ENCODE peak calls at places on chromosomes 16 and 17, in seven cellular contexts. One of them, this sample, is unnamed. For H3K27me3, the result is how much of the 10 kb centered on the place peaks cover.

GRCh38 chr16:32116080-32116479 is 137.0 kb upstream of the TP53TG3D start:
- DNase-seq in PC-9: no peak
- DNase-seq in left ventricle myocardium inferior: peak
- DNase-seq in brain microvascular endothelial cell: no peak
- DNase-seq in CD8-positive, alpha-beta memory T cell: peak
- DNase-seq in DND-41: peak
- DNase-seq in cardiac muscle cell: no peak
- DNase-seq in this sample: no peak

GRCh38 chr16:1119766-1120611 is 23.9 kb upstream of the C1QTNF8 start:
- DNase-seq in CD8-positive, alpha-beta memory T cell: no peak
- DNase-seq in PC-9: peak
- DNase-seq in DND-41: no peak
- DNase-seq in left ventricle myocardium inferior: no peak
- DNase-seq in cardiac muscle cell: no peak
- DNase-seq in brain microvascular endothelial cell: no peak
- DNase-seq in this sample: no peak

GRCh38 chr16:75591001-75591852 is 25.0 kb downstream of the GABARAPL2 start:
- DNase-seq in left ventricle myocardium inferior: peak
- DNase-seq in cardiac muscle cell: peak
- DNase-seq in CD8-positive, alpha-beta memory T cell: no peak
- DNase-seq in brain microvascular endothelial cell: peak
- DNase-seq in PC-9: no peak
- DNase-seq in DND-41: no peak
- DNase-seq in this sample: no peak

GRCh38 chr17:21370430-21370829 is 5.7 kb upstream of the KCNJ12 start:
- DNase-seq in CD8-positive, alpha-beta memory T cell: no peak
- DNase-seq in DND-41: no peak
- DNase-seq in PC-9: no peak
- DNase-seq in cardiac muscle cell: peak
- DNase-seq in left ventricle myocardium inferior: peak
- DNase-seq in brain microvascular endothelial cell: no peak
- DNase-seq in this sample: no peak

GRCh38 chr17:9132944-9133610 is 111.8 kb downstream of the NTN1 start:
- DNase-seq in left ventricle myocardium inferior: no peak
- DNase-seq in CD8-positive, alpha-beta memory T cell: no peak
- DNase-seq in cardiac muscle cell: no peak
- DNase-seq in PC-9: no peak
- DNase-seq in DND-41: no peak
- DNase-seq in brain microvascular endothelial cell: no peak
- DNase-seq in this sample: no peak

GRCh38 chr16:1793578-1794220 is at the start of gene IGFALS:
- DNase-seq in left ventricle myocardium inferior: no peak
- DNase-seq in cardiac muscle cell: no peak
- DNase-seq in CD8-positive, alpha-beta memory T cell: no peak
- DNase-seq in PC-9: no peak
- DNase-seq in DND-41: no peak
- DNase-seq in brain microvascular endothelial cell: no peak
- DNase-seq in this sample: no peak

GRCh38 chr16:83574388-83574787 is 233.4 kb upstream of the HSBP1 start:
- DNase-seq in left ventricle myocardium inferior: no peak
- DNase-seq in PC-9: no peak
- DNase-seq in DND-41: no peak
- DNase-seq in CD8-positive, alpha-beta memory T cell: no peak
- DNase-seq in cardiac muscle cell: no peak
- DNase-seq in brain microvascular endothelial cell: peak
- DNase-seq in this sample: no peak

GRCh38 chr16:89720520-89720858 is 209 bp downstream of the VPS9D1 start:
- DNase-seq in cardiac muscle cell: peak
- DNase-seq in PC-9: peak
- DNase-seq in DND-41: no peak
- DNase-seq in CD8-positive, alpha-beta memory T cell: no peak
- DNase-seq in left ventricle myocardium inferior: peak
- DNase-seq in brain microvascular endothelial cell: no peak
- DNase-seq in this sample: peak

GRCh38 chr17:38685485-38685884 is 10.7 kb upstream of the EPOP start:
- DNase-seq in CD8-positive, alpha-beta memory T cell: no peak
- DNase-seq in PC-9: no peak
- DNase-seq in brain microvascular endothelial cell: no peak
- DNase-seq in left ventricle myocardium inferior: peak
- DNase-seq in cardiac muscle cell: no peak
- DNase-seq in DND-41: no peak
- DNase-seq in this sample: no peak

GRCh38 chr16:70158261-70158939 is 15.2 kb upstream of the CLEC18C start:
- DNase-seq in cardiac muscle cell: no peak
- DNase-seq in DND-41: no peak
- DNase-seq in brain microvascular endothelial cell: no peak
- DNase-seq in PC-9: no peak
- DNase-seq in left ventricle myocardium inferior: no peak
- DNase-seq in CD8-positive, alpha-beta memory T cell: peak
- DNase-seq in this sample: no peak

GRCh38 chr17:80474933-80475915 is 1.2 kb downstream of the NPTX1 start:
- DNase-seq in DND-41: no peak
- DNase-seq in PC-9: peak
- DNase-seq in left ventricle myocardium inferior: no peak
- DNase-seq in brain microvascular endothelial cell: no peak
- DNase-seq in CD8-positive, alpha-beta memory T cell: no peak
- DNase-seq in cardiac muscle cell: no peak
- DNase-seq in this sample: no peak

GRCh38 chr17:41559548-41559947 is 12.3 kb downstream of the KRT9 start:
- DNase-seq in left ventricle myocardium inferior: no peak
- DNase-seq in DND-41: no peak
- DNase-seq in PC-9: no peak
- DNase-seq in brain microvascular endothelial cell: peak
- DNase-seq in cardiac muscle cell: no peak
- DNase-seq in CD8-positive, alpha-beta memory T cell: no peak
- DNase-seq in this sample: no peak

GRCh38 chr16:24943471-24943870 is 71.7 kb downstream of the ARHGAP17 start:
- DNase-seq in CD8-positive, alpha-beta memory T cell: no peak
- DNase-seq in PC-9: no peak
- DNase-seq in brain microvascular endothelial cell: no peak
- DNase-seq in left ventricle myocardium inferior: no peak
- DNase-seq in cardiac muscle cell: no peak
- DNase-seq in DND-41: no peak
- DNase-seq in this sample: no peak

GRCh38 chr17:50219345-50219744 is 17.9 kb upstream of the COL1A1 start:
- DNase-seq in PC-9: peak
- DNase-seq in CD8-positive, alpha-beta memory T cell: no peak
- DNase-seq in cardiac muscle cell: no peak
- DNase-seq in DND-41: no peak
- DNase-seq in brain microvascular endothelial cell: peak
- DNase-seq in left ventricle myocardium inferior: no peak
- DNase-seq in this sample: no peak

GRCh38 chr17:31722251-31723056 is 136.6 kb downstream of the COPRS start:
- DNase-seq in CD8-positive, alpha-beta memory T cell: no peak
- DNase-seq in cardiac muscle cell: no peak
- DNase-seq in PC-9: no peak
- DNase-seq in left ventricle myocardium inferior: no peak
- DNase-seq in DND-41: no peak
- DNase-seq in brain microvascular endothelial cell: peak
- DNase-seq in this sample: peak

GRCh38 chr16:79628501-79628975 is 28.0 kb upstream of the MAF start:
- DNase-seq in left ventricle myocardium inferior: no peak
- DNase-seq in PC-9: no peak
- DNase-seq in DND-41: no peak
- DNase-seq in brain microvascular endothelial cell: peak
- DNase-seq in CD8-positive, alpha-beta memory T cell: peak
- DNase-seq in cardiac muscle cell: no peak
- DNase-seq in this sample: peak

GRCh38 chr16:87854053-87854906 is 15.0 kb downstream of the SLC7A5 start:
- DNase-seq in left ventricle myocardium inferior: no peak
- DNase-seq in DND-41: no peak
- DNase-seq in PC-9: peak
- DNase-seq in cardiac muscle cell: no peak
- DNase-seq in brain microvascular endothelial cell: no peak
- DNase-seq in CD8-positive, alpha-beta memory T cell: peak
- DNase-seq in this sample: no peak

GRCh38 chr17:18362509-18363020 is 785 bp downstream of the SHMT1 start:
- DNase-seq in PC-9: peak
- DNase-seq in cardiac muscle cell: peak
- DNase-seq in brain microvascular endothelial cell: no peak
- DNase-seq in CD8-positive, alpha-beta memory T cell: no peak
- DNase-seq in left ventricle myocardium inferior: peak
- DNase-seq in DND-41: peak
- DNase-seq in this sample: no peak

GRCh38 chr17:1492249-1493206 is at the start of gene MYO1C:
- DNase-seq in cardiac muscle cell: no peak
- DNase-seq in CD8-positive, alpha-beta memory T cell: no peak
- DNase-seq in left ventricle myocardium inferior: peak
- DNase-seq in PC-9: no peak
- DNase-seq in brain microvascular endothelial cell: no peak
- DNase-seq in DND-41: no peak
- DNase-seq in this sample: no peak

GRCh38 chr16:66703359-66704215 is 7.0 kb upstream of the CMTM4 start:
- DNase-seq in left ventricle myocardium inferior: no peak
- DNase-seq in PC-9: no peak
- DNase-seq in DND-41: no peak
- DNase-seq in brain microvascular endothelial cell: no peak
- DNase-seq in cardiac muscle cell: no peak
- DNase-seq in CD8-positive, alpha-beta memory T cell: no peak
- DNase-seq in this sample: no peak

GRCh38 chr17:37045271-37045946 is 96.7 kb downstream of the AATF start:
- DNase-seq in CD8-positive, alpha-beta memory T cell: no peak
- DNase-seq in brain microvascular endothelial cell: no peak
- DNase-seq in DND-41: no peak
- DNase-seq in PC-9: no peak
- DNase-seq in left ventricle myocardium inferior: no peak
- DNase-seq in cardiac muscle cell: peak
- DNase-seq in this sample: no peak

GRCh38 chr17:45857977-45858708 is 13.5 kb downstream of the SPPL2C start:
- DNase-seq in brain microvascular endothelial cell: peak
- DNase-seq in PC-9: peak
- DNase-seq in CD8-positive, alpha-beta memory T cell: no peak
- DNase-seq in cardiac muscle cell: peak
- DNase-seq in left ventricle myocardium inferior: no peak
- DNase-seq in DND-41: peak
- DNase-seq in this sample: no peak

GRCh38 chr16:11639925-11640899 is 28.0 kb upstream of the SNN start:
- DNase-seq in CD8-positive, alpha-beta memory T cell: no peak
- DNase-seq in cardiac muscle cell: peak
- DNase-seq in brain microvascular endothelial cell: peak
- DNase-seq in left ventricle myocardium inferior: peak
- DNase-seq in DND-41: no peak
- DNase-seq in PC-9: peak
- DNase-seq in this sample: peak

GRCh38 chr17:35973333-35974260 is 7.7 kb downstream of the CCL16 start:
- DNase-seq in cardiac muscle cell: no peak
- DNase-seq in left ventricle myocardium inferior: no peak
- DNase-seq in brain microvascular endothelial cell: peak
- DNase-seq in PC-9: no peak
- DNase-seq in DND-41: no peak
- DNase-seq in CD8-positive, alpha-beta memory T cell: no peak
- DNase-seq in this sample: no peak

DNA sequence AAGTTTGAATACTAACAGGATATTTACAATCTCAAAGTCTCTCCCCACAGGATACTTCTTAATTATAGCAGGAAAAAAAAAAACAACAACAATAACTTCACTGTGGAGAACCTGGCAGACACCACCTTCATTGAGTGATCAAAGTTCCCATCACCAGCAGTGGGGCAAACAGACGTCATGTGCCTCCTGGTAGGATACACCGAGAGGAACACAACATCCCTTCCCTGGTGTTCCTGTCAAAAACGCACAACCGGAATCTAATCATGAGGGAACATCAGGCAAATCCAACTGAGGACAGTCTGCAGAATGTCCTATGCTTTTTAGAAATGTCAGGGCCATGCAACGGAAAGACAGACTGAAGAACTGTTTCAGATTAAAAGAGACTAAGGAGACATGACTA is 80.0 kb downstream of the ZFHX3 start:
- DNase-seq in CD8-positive, alpha-beta memory T cell: no peak
- DNase-seq in cardiac muscle cell: no peak
- DNase-seq in PC-9: no peak
- DNase-seq in left ventricle myocardium inferior: no peak
- DNase-seq in DND-41: no peak
- DNase-seq in brain microvascular endothelial cell: no peak
- DNase-seq in this sample: no peak
- H3K27ac ChIP-seq in CD8-positive, alpha-beta memory T cell: no peak
- H3K27ac ChIP-seq in cardiac muscle cell: no peak
- H3K27ac ChIP-seq in PC-9: no peak
- H3K27ac ChIP-seq in left ventricle myocardium inferior: no peak
- H3K27ac ChIP-seq in DND-41: no peak
- H3K27ac ChIP-seq in brain microvascular endothelial cell: no peak
- H3K27ac ChIP-seq in this sample: no peak

GRCh38 chr16:57591086-57591869 is 37.2 kb upstream of the ADGRG1 start:
- DNase-seq in DND-41: peak
- DNase-seq in brain microvascular endothelial cell: peak
- DNase-seq in PC-9: peak
- DNase-seq in CD8-positive, alpha-beta memory T cell: peak
- DNase-seq in left ventricle myocardium inferior: peak
- DNase-seq in cardiac muscle cell: peak
- DNase-seq in this sample: peak
- H3K4me3 ChIP-seq in DND-41: no peak
- H3K4me3 ChIP-seq in brain microvascular endothelial cell: peak
- H3K4me3 ChIP-seq in PC-9: no peak
- H3K4me3 ChIP-seq in CD8-positive, alpha-beta memory T cell: no peak
- H3K4me3 ChIP-seq in left ventricle myocardium inferior: no peak
- H3K4me3 ChIP-seq in cardiac muscle cell: no peak
- H3K4me3 ChIP-seq in this sample: no peak

DNA sequence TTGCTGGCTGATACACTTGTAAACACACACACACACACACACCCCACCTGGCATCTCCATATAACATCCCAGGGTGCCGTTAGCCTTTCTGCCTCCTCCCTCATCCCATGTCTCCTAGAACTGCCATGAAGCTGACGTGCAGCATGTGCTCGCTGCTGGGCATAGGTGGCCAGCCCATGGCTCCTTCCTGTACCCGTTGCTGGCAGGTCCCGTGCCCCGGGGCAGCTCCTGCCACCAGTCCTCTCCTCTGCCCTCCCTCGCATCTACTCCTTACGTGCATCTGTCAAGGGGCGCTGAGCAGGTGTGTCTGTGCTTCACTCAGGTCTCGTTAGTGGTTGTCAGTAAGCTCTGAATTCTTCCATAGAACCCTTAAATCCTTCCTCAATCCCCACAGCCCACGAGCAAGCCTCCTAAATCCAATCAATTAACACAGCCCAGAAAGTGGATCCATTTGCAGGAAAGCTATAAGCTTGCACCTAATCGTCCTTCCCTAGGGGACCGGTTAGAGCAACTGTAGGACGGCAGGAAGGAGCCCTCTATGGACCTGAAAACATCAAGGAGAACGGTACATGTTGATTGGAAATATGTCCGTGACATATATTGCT is 218.1 kb upstream of the FOXF1 start:
- DNase-seq in CD8-positive, alpha-beta memory T cell: no peak
- DNase-seq in cardiac muscle cell: no peak
- DNase-seq in DND-41: no peak
- DNase-seq in brain microvascular endothelial cell: no peak
- DNase-seq in left ventricle myocardium inferior: no peak
- DNase-seq in PC-9: no peak
- DNase-seq in this sample: no peak
- H3K27me3 ChIP-seq in CD8-positive, alpha-beta memory T cell: under half
- H3K27me3 ChIP-seq in cardiac muscle cell: half or more
- H3K27me3 ChIP-seq in DND-41: under half
- H3K27me3 ChIP-seq in brain microvascular endothelial cell: half or more
- H3K27me3 ChIP-seq in left ventricle myocardium inferior: half or more
- H3K27me3 ChIP-seq in PC-9: half or more
- H3K27me3 ChIP-seq in this sample: under half

DNA sequence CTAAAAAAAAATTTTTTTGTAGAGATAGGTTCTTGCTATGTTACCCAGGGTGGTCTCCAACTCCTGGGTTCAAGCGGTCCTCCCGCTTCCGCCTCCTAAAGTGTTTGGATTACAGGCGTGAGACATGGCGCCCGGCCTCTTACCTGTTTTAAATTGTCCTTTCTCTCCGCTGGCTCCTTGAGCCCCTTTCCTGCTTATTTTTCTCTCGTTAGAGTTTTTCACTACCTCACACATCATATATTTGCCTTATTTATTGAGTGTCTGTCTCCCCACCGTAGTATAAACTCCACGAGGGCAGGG is 760 bp upstream of the SEC14L5 start:
- DNase-seq in cardiac muscle cell: no peak
- DNase-seq in DND-41: no peak
- DNase-seq in brain microvascular endothelial cell: no peak
- DNase-seq in left ventricle myocardium inferior: no peak
- DNase-seq in CD8-positive, alpha-beta memory T cell: no peak
- DNase-seq in PC-9: no peak
- DNase-seq in this sample: peak
- H3K27ac ChIP-seq in cardiac muscle cell: no peak
- H3K27ac ChIP-seq in DND-41: no peak
- H3K27ac ChIP-seq in brain microvascular endothelial cell: no peak
- H3K27ac ChIP-seq in left ventricle myocardium inferior: peak
- H3K27ac ChIP-seq in CD8-positive, alpha-beta memory T cell: no peak
- H3K27ac ChIP-seq in PC-9: peak
- H3K27ac ChIP-seq in this sample: no peak

This sample was measured in SJSA1.